ENCODE peak calls at places on chromosomes 5 and 9, in six cellular contexts. One of them, this sample, is unnamed.

GRCh38 chr5:94711785-94712184 is 93.3 kb downstream of the SLF1 start:
- DNase-seq in OCI-LY7: no peak
- DNase-seq in PC-3: no peak
- DNase-seq in RWPE2: no peak
- DNase-seq in body of pancreas: no peak
- DNase-seq in heart right ventricle: no peak
- DNase-seq in this sample: no peak

GRCh38 chr9:115220339-115221009 is 102.5 kb upstream of the TNC start:
- DNase-seq in body of pancreas: no peak
- DNase-seq in heart right ventricle: no peak
- DNase-seq in RWPE2: no peak
- DNase-seq in PC-3: no peak
- DNase-seq in OCI-LY7: no peak
- DNase-seq in this sample: no peak

GRCh38 chr5:148898413-148899075 is 72.1 kb downstream of the ADRB2 start:
- DNase-seq in heart right ventricle: no peak
- DNase-seq in PC-3: no peak
- DNase-seq in OCI-LY7: no peak
- DNase-seq in RWPE2: no peak
- DNase-seq in body of pancreas: no peak
- DNase-seq in this sample: no peak

GRCh38 chr5:2190549-2190948 is 307.8 kb upstream of the IRX4 start:
- DNase-seq in PC-3: no peak
- DNase-seq in RWPE2: no peak
- DNase-seq in body of pancreas: no peak
- DNase-seq in heart right ventricle: no peak
- DNase-seq in OCI-LY7: no peak
- DNase-seq in this sample: no peak

GRCh38 chr9:111599092-111599947 is at the start of gene PTGR1:
- DNase-seq in RWPE2: peak; percentile 84
- DNase-seq in heart right ventricle: peak; percentile 90
- DNase-seq in OCI-LY7: no peak
- DNase-seq in PC-3: peak; percentile 72
- DNase-seq in body of pancreas: peak; percentile 80
- DNase-seq in this sample: peak; percentile 87

GRCh38 chr5:53262348-53262970 is 152.9 kb upstream of the MOCS2 start:
- DNase-seq in OCI-LY7: no peak
- DNase-seq in heart right ventricle: no peak
- DNase-seq in PC-3: peak; percentile 69
- DNase-seq in RWPE2: no peak
- DNase-seq in body of pancreas: no peak
- DNase-seq in this sample: peak; percentile 48

GRCh38 chr5:176519810-176520720 is 17.1 kb downstream of the RNF44 start:
- DNase-seq in heart right ventricle: no peak
- DNase-seq in PC-3: no peak
- DNase-seq in body of pancreas: no peak
- DNase-seq in RWPE2: no peak
- DNase-seq in OCI-LY7: no peak
- DNase-seq in this sample: no peak

GRCh38 chr9:113578877-113579269 is 115.3 kb downstream of the RGS3 start:
- DNase-seq in RWPE2: peak; percentile 86
- DNase-seq in heart right ventricle: no peak
- DNase-seq in body of pancreas: peak; percentile 71
- DNase-seq in PC-3: peak; percentile 91
- DNase-seq in OCI-LY7: peak; percentile 90
- DNase-seq in this sample: peak; percentile 78

GRCh38 chr9:98087420-98088354 is 31.2 kb downstream of the NANS start:
- DNase-seq in RWPE2: no peak
- DNase-seq in PC-3: no peak
- DNase-seq in OCI-LY7: no peak
- DNase-seq in body of pancreas: peak; percentile 20
- DNase-seq in heart right ventricle: peak; percentile 22
- DNase-seq in this sample: no peak

GRCh38 chr5:8429778-8430758 is 561.1 kb downstream of the MTRR start:
- DNase-seq in PC-3: no peak
- DNase-seq in heart right ventricle: no peak
- DNase-seq in RWPE2: no peak
- DNase-seq in OCI-LY7: no peak
- DNase-seq in body of pancreas: no peak
- DNase-seq in this sample: no peak

GRCh38 chr5:142432369-142432863 is 107.6 kb upstream of the SPRY4 start:
- DNase-seq in heart right ventricle: peak; percentile 13
- DNase-seq in PC-3: no peak
- DNase-seq in RWPE2: no peak
- DNase-seq in body of pancreas: peak; percentile 42
- DNase-seq in OCI-LY7: no peak
- DNase-seq in this sample: no peak

GRCh38 chr9:95481000-95481399 is 35.8 kb downstream of the PTCH1 start:
- DNase-seq in OCI-LY7: no peak
- DNase-seq in PC-3: no peak
- DNase-seq in RWPE2: no peak
- DNase-seq in body of pancreas: no peak
- DNase-seq in heart right ventricle: no peak
- DNase-seq in this sample: no peak

GRCh38 chr5:132266031-132266835 is 8.7 kb downstream of the PDLIM4 start:
- DNase-seq in RWPE2: no peak
- DNase-seq in PC-3: peak; percentile 38
- DNase-seq in body of pancreas: no peak
- DNase-seq in heart right ventricle: no peak
- DNase-seq in OCI-LY7: no peak
- DNase-seq in this sample: no peak
- H3K27ac ChIP-seq in RWPE2: peak overlapping the region; percentile 95
- H3K27ac ChIP-seq in PC-3: peak overlapping the region; percentile 84
- H3K27ac ChIP-seq in body of pancreas: peak overlapping the region; percentile 65
- H3K27ac ChIP-seq in heart right ventricle: peak overlapping the region; percentile 71
- H3K27ac ChIP-seq in OCI-LY7: no peak overlapping the region
- H3K27ac ChIP-seq in this sample: peak overlapping the region; percentile 77

GRCh38 chr9:100561256-100561655 is 16.6 kb upstream of the CAVIN4 start:
- DNase-seq in heart right ventricle: no peak
- DNase-seq in OCI-LY7: no peak
- DNase-seq in RWPE2: no peak
- DNase-seq in PC-3: no peak
- DNase-seq in body of pancreas: no peak
- DNase-seq in this sample: no peak
- H3K27ac ChIP-seq in heart right ventricle: no peak overlapping the region
- H3K27ac ChIP-seq in OCI-LY7: no peak overlapping the region
- H3K27ac ChIP-seq in RWPE2: no peak overlapping the region
- H3K27ac ChIP-seq in PC-3: no peak overlapping the region
- H3K27ac ChIP-seq in body of pancreas: no peak overlapping the region
- H3K27ac ChIP-seq in this sample: no peak overlapping the region

GRCh38 chr9:70586506-70586905 is 172.0 kb upstream of the KLF9 start:
- DNase-seq in OCI-LY7: no peak
- DNase-seq in RWPE2: no peak
- DNase-seq in PC-3: no peak
- DNase-seq in heart right ventricle: no peak
- DNase-seq in body of pancreas: no peak
- DNase-seq in this sample: no peak
- H3K27ac ChIP-seq in OCI-LY7: no peak overlapping the region
- H3K27ac ChIP-seq in RWPE2: no peak overlapping the region
- H3K27ac ChIP-seq in PC-3: no peak overlapping the region
- H3K27ac ChIP-seq in heart right ventricle: peak overlapping the region; percentile 87
- H3K27ac ChIP-seq in body of pancreas: no peak overlapping the region
- H3K27ac ChIP-seq in this sample: no peak overlapping the region

DNA sequence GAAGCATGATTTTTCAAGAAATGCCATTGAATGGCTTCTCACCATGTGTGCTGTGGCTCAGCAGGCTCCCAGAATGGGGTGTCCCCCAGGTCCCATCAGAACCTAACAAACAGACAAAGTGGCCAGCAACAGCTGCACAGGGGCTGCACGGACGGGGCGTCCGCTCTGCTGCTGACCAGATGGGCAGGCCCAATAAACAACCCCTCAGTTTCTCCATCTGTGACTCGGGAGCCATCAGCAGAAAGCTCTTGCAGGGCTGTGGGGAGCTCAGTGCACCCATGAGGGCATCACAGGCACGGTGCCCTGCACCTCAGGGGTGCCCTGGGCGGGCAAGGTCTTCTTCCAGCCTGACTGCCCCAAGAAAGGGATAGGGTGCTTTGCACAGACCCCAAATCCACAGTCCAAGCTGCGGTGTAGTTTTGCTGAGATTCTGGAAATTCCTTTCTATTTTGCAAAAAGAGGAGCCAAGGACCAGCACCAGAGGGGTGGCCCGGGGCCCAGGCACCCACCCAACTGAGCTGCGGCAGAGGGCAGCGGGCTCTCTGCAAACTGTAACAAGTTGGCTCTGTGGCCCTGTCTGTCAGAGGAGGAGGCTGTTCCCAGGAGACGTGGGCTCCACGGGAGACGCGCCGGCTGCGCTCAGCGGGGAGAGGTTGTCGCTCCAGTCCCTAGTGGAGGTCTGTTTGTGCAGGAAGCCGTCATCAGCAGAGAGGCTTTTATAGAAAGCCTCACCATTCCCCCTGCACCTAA is 138.7 kb upstream of the PPP1R26 start:
- DNase-seq in OCI-LY7: no peak
- DNase-seq in heart right ventricle: no peak
- DNase-seq in PC-3: no peak
- DNase-seq in RWPE2: peak; percentile 30
- DNase-seq in body of pancreas: no peak
- DNase-seq in this sample: no peak
- H3K27ac ChIP-seq in OCI-LY7: no peak overlapping the region
- H3K27ac ChIP-seq in heart right ventricle: no peak overlapping the region
- H3K27ac ChIP-seq in PC-3: no peak overlapping the region
- H3K27ac ChIP-seq in RWPE2: no peak overlapping the region
- H3K27ac ChIP-seq in body of pancreas: no peak overlapping the region
- H3K27ac ChIP-seq in this sample: no peak overlapping the region

DNA sequence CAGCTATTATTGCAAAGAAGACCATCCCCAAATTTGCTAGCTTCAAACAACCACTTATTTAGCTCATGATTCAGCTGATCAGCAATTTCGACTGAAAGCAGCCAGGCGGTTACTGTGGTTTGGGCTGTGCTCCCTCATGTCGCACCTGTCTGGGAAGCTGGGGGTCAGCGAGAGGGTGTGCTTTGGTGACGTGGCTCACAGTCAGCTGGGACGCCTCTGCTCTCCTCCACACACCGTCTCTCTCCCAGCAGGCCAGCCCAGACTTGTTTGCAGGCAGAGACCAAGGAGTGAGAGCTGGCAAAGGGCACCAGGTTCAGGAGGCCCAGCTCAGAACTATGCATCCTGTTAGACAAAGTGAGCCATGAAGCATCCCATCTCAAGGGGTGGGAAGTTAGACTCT is 140.9 kb downstream of the SYK start:
- DNase-seq in PC-3: no peak
- DNase-seq in RWPE2: peak; percentile 98
- DNase-seq in OCI-LY7: no peak
- DNase-seq in heart right ventricle: no peak
- DNase-seq in body of pancreas: no peak
- DNase-seq in this sample: no peak
- H3K27ac ChIP-seq in PC-3: no peak overlapping the region
- H3K27ac ChIP-seq in RWPE2: peak overlapping the region; percentile 75
- H3K27ac ChIP-seq in OCI-LY7: no peak overlapping the region
- H3K27ac ChIP-seq in heart right ventricle: no peak overlapping the region
- H3K27ac ChIP-seq in body of pancreas: no peak overlapping the region
- H3K27ac ChIP-seq in this sample: no peak overlapping the region

GRCh38 chr9:137455361-137455991 is 3.7 kb downstream of the NSMF start:
- DNase-seq in OCI-LY7: no peak
- DNase-seq in body of pancreas: no peak
- DNase-seq in heart right ventricle: no peak
- DNase-seq in RWPE2: peak; percentile 61
- DNase-seq in PC-3: no peak
- DNase-seq in this sample: no peak
- H3K27ac ChIP-seq in OCI-LY7: no peak overlapping the region
- H3K27ac ChIP-seq in body of pancreas: no peak overlapping the region
- H3K27ac ChIP-seq in heart right ventricle: peak overlapping the region; percentile 71
- H3K27ac ChIP-seq in RWPE2: no peak overlapping the region
- H3K27ac ChIP-seq in PC-3: no peak overlapping the region
- H3K27ac ChIP-seq in this sample: no peak overlapping the region

GRCh38 chr9:128558431-128559310 is 6.3 kb downstream of the SPTAN1 start:
- DNase-seq in RWPE2: peak; percentile 68
- DNase-seq in PC-3: peak; percentile 76
- DNase-seq in OCI-LY7: peak; percentile 53
- DNase-seq in heart right ventricle: peak; percentile 92
- DNase-seq in body of pancreas: peak; percentile 82
- DNase-seq in this sample: no peak
- H3K27ac ChIP-seq in RWPE2: peak overlapping the region; percentile 75
- H3K27ac ChIP-seq in PC-3: peak overlapping the region; percentile 89
- H3K27ac ChIP-seq in OCI-LY7: no peak overlapping the region
- H3K27ac ChIP-seq in heart right ventricle: peak overlapping the region; percentile 99
- H3K27ac ChIP-seq in body of pancreas: peak overlapping the region; percentile 58
- H3K27ac ChIP-seq in this sample: no peak overlapping the region

DNA sequence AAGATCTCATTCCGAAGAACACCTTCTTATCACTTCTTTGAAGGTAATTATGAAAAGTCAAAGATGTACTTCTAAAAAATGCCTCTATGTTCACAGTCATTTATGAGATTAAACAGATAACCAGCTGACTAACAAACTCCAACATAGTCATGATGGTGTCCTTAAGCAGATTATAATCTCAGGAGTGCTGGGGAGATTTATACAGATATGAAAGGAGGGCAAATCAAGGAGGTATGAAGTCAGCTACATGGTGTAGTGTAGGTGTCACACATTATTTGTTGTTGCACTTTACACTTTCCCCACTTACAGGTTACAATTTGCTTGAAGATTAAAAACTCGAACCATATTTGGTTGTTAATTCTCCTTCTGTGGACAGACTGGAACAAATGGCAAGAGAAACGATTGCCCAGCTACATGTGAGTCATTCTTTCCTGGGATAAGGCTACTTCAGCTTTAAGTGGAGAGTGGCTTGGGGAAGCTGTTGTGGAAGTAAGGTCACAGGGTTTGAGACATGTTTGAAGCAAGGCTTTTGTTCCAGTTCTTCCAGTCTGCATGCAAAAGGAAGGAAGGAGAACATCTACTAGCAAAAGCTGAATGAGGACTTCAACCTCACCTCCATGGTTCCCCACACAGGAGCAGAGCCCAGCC is 320.1 kb downstream of the ADGRV1 start:
- DNase-seq in OCI-LY7: no peak
- DNase-seq in body of pancreas: peak; percentile 26
- DNase-seq in PC-3: peak; percentile 59
- DNase-seq in heart right ventricle: peak; percentile 28
- DNase-seq in RWPE2: no peak
- DNase-seq in this sample: no peak
- H3K27ac ChIP-seq in OCI-LY7: no peak overlapping the region
- H3K27ac ChIP-seq in body of pancreas: peak overlapping the region; percentile 42
- H3K27ac ChIP-seq in PC-3: no peak overlapping the region
- H3K27ac ChIP-seq in heart right ventricle: peak overlapping the region; percentile 73
- H3K27ac ChIP-seq in RWPE2: no peak overlapping the region
- H3K27ac ChIP-seq in this sample: no peak overlapping the region

This sample was measured in A549.